ENCODE peak calls at places on chromosomes 2 and 18, in ten cellular contexts. J, F, B, A, T, I, Q, C, V and G are unnamed samples.

GRCh38 chr2:224894356-224894755 is 147.9 kb downstream of the DOCK10 start:
- DNase-seq in J (no peak), F (no peak), B (no peak), A (peak), T (no peak), I (no peak), Q (no peak), C (no peak), V (no peak), G (no peak)

GRCh38 chr2:38263293-38263692 is 113.8 kb downstream of the ATL2 start:
- DNase-seq in J (no peak), F (no peak), B (no peak), A (no peak), T (no peak), I (no peak), Q (no peak), C (no peak), V (no peak), G (no peak)

GRCh38 chr2:189799531-189799930 is 15.3 kb downstream of the PMS1 start:
- DNase-seq in J (peak), F (no peak), B (peak), A (no peak), T (no peak), I (no peak), Q (no peak), C (no peak), V (peak), G (no peak)

GRCh38 chr2:31387850-31388249 is 26.7 kb downstream of the XDH start:
- DNase-seq in J (no peak), F (no peak), B (no peak), A (no peak), T (no peak), I (no peak), Q (no peak), C (no peak), V (no peak), G (no peak)

GRCh38 chr2:104844813-104845551 is 8.9 kb upstream of the POU3F3 start:
- DNase-seq in J (no peak), F (peak), B (no peak), A (peak), T (no peak), I (no peak), Q (no peak), C (no peak), V (no peak), G (no peak)

GRCh38 chr2:31413876-31414550 is 529 bp downstream of the XDH start:
- DNase-seq in J (no peak), F (peak), B (no peak), A (no peak), T (no peak), I (no peak), Q (no peak), C (no peak), V (no peak), G (no peak)

GRCh38 chr18:37617623-37618022 is 52.0 kb upstream of the CELF4 start:
- DNase-seq in J (no peak), F (no peak), B (no peak), A (no peak), T (no peak), I (no peak), Q (no peak), C (no peak), V (no peak), G (no peak)

GRCh38 chr2:175605989-175606841 is 395.9 kb downstream of the LNPK start:
- DNase-seq in J (no peak), F (peak), B (no peak), A (no peak), T (no peak), I (no peak), Q (no peak), C (no peak), V (no peak), G (no peak)

GRCh38 chr2:11692966-11693521 is 23.0 kb upstream of the NTSR2 start:
- DNase-seq in J (peak), F (peak), B (no peak), A (peak), T (peak), I (peak), Q (no peak), C (peak), V (peak), G (peak)

GRCh38 chr18:63004466-63005089 is 289.2 kb downstream of the PHLPP1 start:
- DNase-seq in J (no peak), F (no peak), B (no peak), A (no peak), T (no peak), I (no peak), Q (no peak), C (no peak), V (no peak), G (no peak)

GRCh38 chr2:43001055-43001378 is 208.6 kb upstream of the HAAO start:
- DNase-seq in J (no peak), F (no peak), B (no peak), A (no peak), T (no peak), I (no peak), Q (no peak), C (no peak), V (no peak), G (no peak)

GRCh38 chr2:168033966-168034365 is 213.4 kb downstream of the STK39 start:
- DNase-seq in J (no peak), F (no peak), B (no peak), A (no peak), T (no peak), I (no peak), Q (no peak), C (no peak), V (no peak), G (no peak)

GRCh38 chr2:122643725-122644329 is 888.4 kb downstream of the TSN start:
- DNase-seq in J (peak), F (peak), B (peak), A (no peak), T (no peak), I (no peak), Q (peak), C (no peak), V (peak), G (no peak)

GRCh38 chr2:134401789-134402188 is 147.9 kb downstream of the MGAT5 start:
- DNase-seq in J (peak), F (no peak), B (no peak), A (no peak), T (no peak), I (no peak), Q (no peak), C (no peak), V (no peak), G (no peak)

GRCh38 chr2:239917128-239917956 is 107.8 kb downstream of the NDUFA10 start:
- DNase-seq in J (peak), F (no peak), B (no peak), A (no peak), T (peak), I (no peak), Q (no peak), C (no peak), V (peak), G (no peak)

GRCh38 chr2:227043981-227044380 is 120.0 kb downstream of the COL4A4 start:
- DNase-seq in J (no peak), F (no peak), B (no peak), A (no peak), T (no peak), I (no peak), Q (no peak), C (no peak), V (no peak), G (no peak)

GRCh38 chr18:43965691-43966090 is 688.4 kb upstream of the SYT4 start:
- DNase-seq in J (no peak), F (no peak), B (no peak), A (no peak), T (no peak), I (no peak), Q (no peak), C (no peak), V (peak), G (no peak)

GRCh38 chr2:104388296-104388695 is 465.6 kb upstream of the POU3F3 start:
- DNase-seq in J (peak), F (no peak), B (peak), A (no peak), T (no peak), I (no peak), Q (no peak), C (no peak), V (no peak), G (no peak)

GRCh38 chr2:186515376-186515775 is 29.3 kb downstream of the ZC3H15 start:
- DNase-seq in J (no peak), F (no peak), B (peak), A (no peak), T (no peak), I (no peak), Q (no peak), C (no peak), V (peak), G (no peak)

GRCh38 chr2:196718394-196718793 is 78.9 kb downstream of the CCDC150 start:
- DNase-seq in J (no peak), F (no peak), B (no peak), A (no peak), T (no peak), I (no peak), Q (no peak), C (no peak), V (peak), G (no peak)

GRCh38 chr2:119713819-119714490 is 35.0 kb downstream of the TMEM177 start:
- DNase-seq in J (no peak), F (no peak), B (no peak), A (no peak), T (no peak), I (peak), Q (no peak), C (no peak), V (no peak), G (no peak)

GRCh38 chr18:60040966-60041365 is 141.2 kb downstream of the PMAIP1 start:
- DNase-seq in J (no peak), F (no peak), B (peak), A (no peak), T (no peak), I (no peak), Q (no peak), C (no peak), V (no peak), G (no peak)

GRCh38 chr2:131413148-131413747 is 49.3 kb upstream of the RAB6D start:
- DNase-seq in J (peak), F (peak), B (peak), A (peak), T (peak), I (no peak), Q (peak), C (no peak), V (peak), G (no peak)

GRCh38 chr2:241808701-241809382 is at the start of gene NEU4:
- DNase-seq in J (no peak), F (peak), B (no peak), A (peak), T (no peak), I (peak), Q (no peak), C (no peak), V (no peak), G (no peak)

GRCh38 chr2:54960118-54960517 is 90.1 kb downstream of the RTN4 start:
- DNase-seq in J (no peak), F (no peak), B (no peak), A (no peak), T (no peak), I (peak), Q (no peak), C (no peak), V (no peak), G (no peak)

GRCh38 chr2:54955674-54956391 is 94.4 kb downstream of the RTN4 start:
- DNase-seq in J (no peak), F (no peak), B (no peak), A (no peak), T (no peak), I (no peak), Q (peak), C (no peak), V (no peak), G (no peak)

GRCh38 chr2:54957321-54957999 is 92.8 kb downstream of the RTN4 start:
- DNase-seq in J (no peak), F (no peak), B (no peak), A (no peak), T (no peak), I (no peak), Q (no peak), C (no peak), V (no peak), G (no peak)

GRCh38 chr2:54956392-54956722 is 93.9 kb downstream of the RTN4 start:
- DNase-seq in J (no peak), F (no peak), B (no peak), A (no peak), T (no peak), I (no peak), Q (no peak), C (no peak), V (peak), G (no peak)

DNA sequence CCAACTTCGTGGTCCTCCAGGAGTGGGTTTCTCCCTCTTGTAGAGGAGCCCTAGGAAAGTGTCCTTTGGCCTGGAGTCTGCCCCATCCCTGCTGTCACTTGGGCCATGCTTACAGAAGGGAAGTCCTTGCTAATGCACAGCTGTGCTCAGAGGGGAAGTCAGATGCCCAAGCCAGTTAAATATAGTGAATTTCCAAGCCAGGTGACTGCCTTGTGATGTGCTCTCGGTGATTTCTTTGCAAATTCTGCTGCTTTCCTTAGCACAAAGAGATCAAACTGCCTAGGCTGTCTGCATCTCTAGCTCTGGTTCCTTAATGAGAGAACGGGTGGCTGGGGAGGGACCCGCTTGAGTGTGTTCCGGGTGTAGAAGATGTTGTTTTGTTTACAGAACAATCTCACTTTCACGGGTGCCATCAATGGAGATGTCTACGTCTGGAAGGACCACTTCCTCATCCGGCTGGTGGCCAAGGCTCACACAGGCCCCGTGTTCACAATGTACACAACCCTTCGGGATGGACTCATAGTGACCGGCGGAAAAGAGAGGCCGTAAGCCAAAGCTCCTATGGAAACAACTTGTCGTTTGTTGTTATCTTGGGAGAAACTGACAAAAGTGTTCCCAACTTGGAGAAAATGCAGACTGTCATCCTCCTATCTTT is 91.4 kb downstream of the RTN4 start:
- DNase-seq in J (no peak), F (no peak), B (no peak), A (no peak), T (no peak), I (no peak), Q (no peak), C (no peak), V (no peak), G (no peak)
- TF ChIP-seq CTCF in J (no peak), F (no peak), B (no peak), A (no peak), T (no peak), I (no peak), Q (no peak), C (no peak), V (no peak), G (no peak)

DNA sequence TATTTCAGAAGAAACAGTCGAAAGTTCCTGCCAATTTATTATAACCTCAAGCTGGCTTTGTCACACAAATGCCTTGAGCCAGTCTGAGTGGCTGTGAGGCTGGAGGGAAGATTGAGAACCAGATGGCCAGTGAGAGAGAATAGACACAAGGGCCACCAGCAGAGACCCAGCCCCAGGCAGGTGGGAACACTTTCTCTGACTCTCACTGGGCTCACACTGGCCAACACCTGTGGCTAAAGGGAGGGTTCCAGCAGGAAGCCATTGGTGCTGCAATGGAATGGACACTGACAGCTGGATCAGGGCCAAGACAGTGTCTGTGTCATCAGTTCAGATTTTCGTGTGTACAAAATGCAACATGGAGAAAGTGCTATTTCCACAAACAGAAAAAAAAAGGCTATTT is 29.9 kb downstream of the LOXHD1 start:
- DNase-seq in J (no peak), F (peak), B (no peak), A (no peak), T (no peak), I (no peak), Q (no peak), C (no peak), V (no peak), G (no peak)
- TF ChIP-seq CTCF in J (no peak), F (no peak), B (no peak), A (no peak), T (no peak), I (no peak), Q (no peak), C (no peak), V (no peak), G (no peak)

DNA sequence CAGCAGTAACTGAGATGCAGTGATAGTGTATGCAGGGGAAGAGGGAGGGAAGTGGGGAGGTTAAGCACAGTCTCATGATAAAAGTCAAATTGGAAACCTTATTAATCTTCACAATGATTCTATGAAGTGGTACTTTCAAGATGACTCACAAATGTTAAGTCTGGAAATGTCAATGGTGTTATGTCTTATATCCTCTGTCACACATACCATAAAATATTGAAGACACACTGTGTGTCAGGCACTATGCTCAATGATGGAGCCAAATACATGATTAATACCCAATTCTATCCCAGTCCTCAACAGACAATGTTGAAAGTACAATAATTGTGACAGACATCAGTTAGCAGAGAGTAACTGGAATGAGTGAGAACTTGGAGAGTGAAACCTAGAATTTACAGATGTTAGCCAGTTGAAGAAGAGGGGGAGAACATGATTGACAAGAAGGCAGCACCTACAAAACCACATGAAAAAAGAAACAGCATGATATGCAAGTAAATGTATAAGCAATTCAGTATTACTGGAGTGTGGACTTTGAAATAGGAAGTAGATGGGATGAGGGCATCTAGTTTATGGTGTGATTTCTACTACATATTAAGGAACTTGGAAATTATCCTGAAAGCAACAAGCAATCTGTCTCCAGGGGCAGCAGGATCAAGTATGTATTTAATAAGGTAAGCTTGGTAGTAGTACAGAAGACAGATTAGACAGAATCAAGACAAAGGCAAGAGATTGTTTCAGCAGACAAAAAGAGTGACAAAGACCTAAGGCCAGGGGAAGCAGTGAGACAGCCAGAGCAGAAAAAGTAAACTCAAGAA is 107.6 kb downstream of the STRN start:
- DNase-seq in J (no peak), F (no peak), B (no peak), A (peak), T (no peak), I (no peak), Q (no peak), C (no peak), V (no peak), G (no peak)
- TF ChIP-seq CTCF in J (no peak), F (no peak), B (no peak), A (no peak), T (no peak), I (no peak), Q (no peak), C (no peak), V (no peak), G (no peak)

DNA sequence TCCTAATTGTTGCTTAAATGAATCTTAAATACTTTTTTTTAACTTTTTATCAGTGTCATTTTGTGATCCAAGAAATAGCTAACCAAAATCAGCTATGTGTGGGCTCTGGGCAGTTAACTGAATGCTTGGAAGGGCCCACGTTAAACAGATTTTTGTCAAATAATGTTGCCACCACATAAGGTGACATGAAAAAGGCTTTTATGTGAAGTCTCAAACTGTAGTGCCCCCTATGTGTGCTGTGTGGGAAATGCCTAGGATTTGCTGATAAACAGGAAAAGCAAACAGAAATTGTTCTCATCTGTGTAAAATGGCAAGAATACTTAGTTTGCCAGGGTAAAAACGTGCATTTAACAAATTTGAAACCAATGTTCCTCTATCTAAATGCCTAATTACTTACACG is 242.2 kb downstream of the ZNF516 start:
- DNase-seq in J (no peak), F (no peak), B (no peak), A (no peak), T (peak), I (no peak), Q (no peak), C (no peak), V (peak), G (no peak)
- TF ChIP-seq CTCF in J (peak), F (no peak), B (peak), A (peak), T (peak), I (no peak), Q (peak), C (no peak), V (peak), G (no peak)

DNA sequence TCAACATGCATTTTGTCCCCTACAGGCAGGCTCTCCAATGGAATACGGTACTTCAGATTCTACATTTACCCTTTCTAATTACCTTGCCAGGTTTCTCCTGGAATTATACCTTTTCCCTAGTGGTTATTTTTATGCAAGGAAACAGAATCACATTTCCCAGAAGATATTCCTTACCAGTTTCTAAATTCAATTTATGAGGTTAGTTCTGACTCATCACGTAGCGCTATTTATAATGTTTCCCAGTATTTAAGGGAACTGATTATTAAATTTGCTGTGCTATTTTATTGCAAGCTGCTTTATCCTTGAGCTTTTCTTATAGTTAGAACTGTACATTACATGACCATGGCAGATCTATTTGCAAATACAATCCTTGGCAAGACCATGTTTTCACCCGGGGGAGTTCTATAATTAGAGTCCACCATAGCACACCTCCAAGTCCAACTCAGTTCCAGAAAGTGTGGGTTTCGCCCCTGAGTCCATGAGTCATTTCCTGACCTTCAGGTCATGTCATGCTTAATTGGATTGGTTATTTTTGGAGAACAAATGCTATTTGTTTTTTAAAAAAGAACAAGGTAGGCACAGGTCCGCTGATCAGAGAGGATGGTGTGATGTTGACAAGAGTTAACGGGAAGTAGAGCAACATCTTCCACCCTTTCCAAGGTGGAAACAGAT is 126.6 kb downstream of the ZNF532 start:
- DNase-seq in J (no peak), F (no peak), B (peak), A (peak), T (no peak), I (no peak), Q (no peak), C (no peak), V (peak), G (no peak)
- TF ChIP-seq CTCF in J (peak), F (peak), B (no peak), A (no peak), T (no peak), I (no peak), Q (no peak), C (peak), V (no peak), G (no peak)